ENCODE peak calls at places on chromosomes 12 and 14, in six cellular contexts. One of them, this sample, is unnamed.

GRCh38 chr14:24971255-24971654 is 78.7 kb downstream of the STXBP6 start:
- DNase-seq in omental fat pad: no peak
- DNase-seq in activated B cell treated with CpG ODN at 0.5 μM for 24 hours: no peak
- DNase-seq in Calu3: no peak
- DNase-seq in uterus: no peak
- DNase-seq in GM12865: no peak
- DNase-seq in this sample: no peak

GRCh38 chr12:56029666-56030293 is 8.9 kb downstream of the IKZF4 start:
- DNase-seq in omental fat pad: no peak
- DNase-seq in activated B cell treated with CpG ODN at 0.5 μM for 24 hours: no peak
- DNase-seq in Calu3: peak
- DNase-seq in uterus: peak
- DNase-seq in GM12865: peak
- DNase-seq in this sample: no peak

GRCh38 chr14:61940669-61941420 is 178.6 kb downstream of the SNAPC1 start:
- DNase-seq in omental fat pad: no peak
- DNase-seq in activated B cell treated with CpG ODN at 0.5 μM for 24 hours: no peak
- DNase-seq in Calu3: no peak
- DNase-seq in uterus: no peak
- DNase-seq in GM12865: no peak
- DNase-seq in this sample: no peak

GRCh38 chr12:62530596-62530995 is 64.0 kb downstream of the MON2 start:
- DNase-seq in omental fat pad: no peak
- DNase-seq in activated B cell treated with CpG ODN at 0.5 μM for 24 hours: no peak
- DNase-seq in Calu3: no peak
- DNase-seq in uterus: no peak
- DNase-seq in GM12865: no peak
- DNase-seq in this sample: no peak

GRCh38 chr12:114355389-114356088 is 50.4 kb downstream of the TBX5 start:
- DNase-seq in omental fat pad: no peak
- DNase-seq in activated B cell treated with CpG ODN at 0.5 μM for 24 hours: no peak
- DNase-seq in Calu3: no peak
- DNase-seq in uterus: no peak
- DNase-seq in GM12865: peak
- DNase-seq in this sample: no peak

GRCh38 chr12:62908667-62909066 is 26.3 kb downstream of the PPM1H start:
- DNase-seq in omental fat pad: no peak
- DNase-seq in activated B cell treated with CpG ODN at 0.5 μM for 24 hours: no peak
- DNase-seq in Calu3: no peak
- DNase-seq in uterus: no peak
- DNase-seq in GM12865: no peak
- DNase-seq in this sample: no peak

GRCh38 chr12:114976959-114977358 is 293.0 kb upstream of the TBX3 start:
- DNase-seq in omental fat pad: no peak
- DNase-seq in activated B cell treated with CpG ODN at 0.5 μM for 24 hours: no peak
- DNase-seq in Calu3: no peak
- DNase-seq in uterus: no peak
- DNase-seq in GM12865: no peak
- DNase-seq in this sample: no peak

GRCh38 chr12:109214131-109214530 is 95.0 kb downstream of the FOXN4 start:
- DNase-seq in omental fat pad: no peak
- DNase-seq in activated B cell treated with CpG ODN at 0.5 μM for 24 hours: no peak
- DNase-seq in Calu3: no peak
- DNase-seq in uterus: no peak
- DNase-seq in GM12865: no peak
- DNase-seq in this sample: no peak

GRCh38 chr12:113826805-113827204 is 139.3 kb downstream of the RBM19 start:
- DNase-seq in omental fat pad: no peak
- DNase-seq in activated B cell treated with CpG ODN at 0.5 μM for 24 hours: no peak
- DNase-seq in Calu3: no peak
- DNase-seq in uterus: no peak
- DNase-seq in GM12865: no peak
- DNase-seq in this sample: no peak

GRCh38 chr14:21734457-21735074 is 60.9 kb upstream of the OR4E1 start:
- DNase-seq in omental fat pad: no peak
- DNase-seq in activated B cell treated with CpG ODN at 0.5 μM for 24 hours: no peak
- DNase-seq in Calu3: peak
- DNase-seq in uterus: no peak
- DNase-seq in GM12865: peak
- DNase-seq in this sample: no peak

GRCh38 chr12:65123435-65124063 is 2.4 kb upstream of the WIF1 start:
- DNase-seq in omental fat pad: no peak
- DNase-seq in activated B cell treated with CpG ODN at 0.5 μM for 24 hours: no peak
- DNase-seq in Calu3: peak
- DNase-seq in uterus: no peak
- DNase-seq in GM12865: peak
- DNase-seq in this sample: no peak

GRCh38 chr12:26629864-26630263 is 203.1 kb downstream of the ITPR2 start:
- DNase-seq in omental fat pad: no peak
- DNase-seq in activated B cell treated with CpG ODN at 0.5 μM for 24 hours: no peak
- DNase-seq in Calu3: no peak
- DNase-seq in uterus: no peak
- DNase-seq in GM12865: no peak
- DNase-seq in this sample: no peak
- TF ChIP-seq CTCF in omental fat pad: no peak
- TF ChIP-seq CTCF in activated B cell treated with CpG ODN at 0.5 μM for 24 hours: no peak
- TF ChIP-seq CTCF in Calu3: peak
- TF ChIP-seq CTCF in uterus: peak
- TF ChIP-seq CTCF in GM12865: no peak
- TF ChIP-seq CTCF in this sample: peak

GRCh38 chr14:92924247-92924646 is 1.3 kb downstream of the CHGA start:
- DNase-seq in omental fat pad: no peak
- DNase-seq in activated B cell treated with CpG ODN at 0.5 μM for 24 hours: no peak
- DNase-seq in Calu3: no peak
- DNase-seq in uterus: no peak
- DNase-seq in GM12865: peak
- DNase-seq in this sample: no peak
- TF ChIP-seq CTCF in omental fat pad: no peak
- TF ChIP-seq CTCF in activated B cell treated with CpG ODN at 0.5 μM for 24 hours: no peak
- TF ChIP-seq CTCF in Calu3: no peak
- TF ChIP-seq CTCF in uterus: no peak
- TF ChIP-seq CTCF in GM12865: no peak
- TF ChIP-seq CTCF in this sample: no peak

DNA sequence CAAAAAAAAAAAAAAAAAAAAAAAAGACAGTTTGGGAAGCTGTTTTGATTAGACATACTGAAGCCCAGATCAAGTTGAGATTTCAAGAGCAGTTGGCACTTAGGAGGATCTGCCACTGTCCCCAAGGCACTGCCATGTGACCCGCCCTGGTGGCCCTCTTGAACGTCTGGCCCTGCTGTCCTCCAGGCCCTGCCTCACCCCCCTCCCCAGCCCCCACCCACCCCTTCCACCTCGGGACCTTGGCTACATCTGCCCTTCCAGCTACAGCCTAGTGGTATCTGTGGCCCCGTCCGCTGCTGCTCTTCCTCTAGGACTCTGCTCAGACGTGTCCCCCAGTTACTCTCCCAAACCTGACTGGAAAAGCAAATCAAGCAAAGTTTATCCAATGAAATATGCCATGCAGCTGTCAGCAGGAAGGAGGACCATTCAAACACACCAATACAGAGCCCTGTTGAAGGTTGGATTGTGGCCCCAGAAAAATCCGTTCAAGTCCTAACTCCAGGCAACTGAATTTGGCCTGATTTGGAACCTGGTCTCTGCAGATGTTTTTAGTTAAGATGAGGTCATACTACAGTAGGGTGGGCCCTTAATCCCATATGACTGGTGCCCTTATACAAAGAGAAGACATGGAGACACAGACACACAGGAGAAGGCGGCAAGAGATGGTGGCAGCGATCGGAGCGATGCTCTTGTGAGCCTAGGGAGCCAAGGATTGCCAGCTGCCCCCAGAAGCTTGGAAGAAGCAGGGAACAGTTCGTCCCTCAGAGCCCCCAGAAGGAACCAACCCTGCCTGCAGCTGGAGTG is 17.7 kb downstream of the SLC25A29 start:
- DNase-seq in omental fat pad: no peak
- DNase-seq in activated B cell treated with CpG ODN at 0.5 μM for 24 hours: no peak
- DNase-seq in Calu3: no peak
- DNase-seq in uterus: no peak
- DNase-seq in GM12865: no peak
- DNase-seq in this sample: no peak
- TF ChIP-seq CTCF in omental fat pad: no peak
- TF ChIP-seq CTCF in activated B cell treated with CpG ODN at 0.5 μM for 24 hours: no peak
- TF ChIP-seq CTCF in Calu3: no peak
- TF ChIP-seq CTCF in uterus: no peak
- TF ChIP-seq CTCF in GM12865: no peak
- TF ChIP-seq CTCF in this sample: no peak

GRCh38 chr12:54954228-54954627 is 30.3 kb downstream of the TESPA1 start:
- DNase-seq in omental fat pad: no peak
- DNase-seq in activated B cell treated with CpG ODN at 0.5 μM for 24 hours: no peak
- DNase-seq in Calu3: no peak
- DNase-seq in uterus: no peak
- DNase-seq in GM12865: no peak
- DNase-seq in this sample: no peak
- TF ChIP-seq CTCF in omental fat pad: no peak
- TF ChIP-seq CTCF in activated B cell treated with CpG ODN at 0.5 μM for 24 hours: no peak
- TF ChIP-seq CTCF in Calu3: no peak
- TF ChIP-seq CTCF in uterus: no peak
- TF ChIP-seq CTCF in GM12865: no peak
- TF ChIP-seq CTCF in this sample: no peak

GRCh38 chr12:58532855-58533608 is 387.3 kb downstream of the LRIG3 start:
- DNase-seq in omental fat pad: no peak
- DNase-seq in activated B cell treated with CpG ODN at 0.5 μM for 24 hours: no peak
- DNase-seq in Calu3: no peak
- DNase-seq in uterus: no peak
- DNase-seq in GM12865: no peak
- DNase-seq in this sample: no peak

GRCh38 chr12:58529897-58530296 is 390.4 kb downstream of the LRIG3 start:
- DNase-seq in omental fat pad: no peak
- DNase-seq in activated B cell treated with CpG ODN at 0.5 μM for 24 hours: no peak
- DNase-seq in Calu3: no peak
- DNase-seq in uterus: no peak
- DNase-seq in GM12865: no peak
- DNase-seq in this sample: no peak

GRCh38 chr12:58528266-58528665 is 392.0 kb downstream of the LRIG3 start:
- DNase-seq in omental fat pad: no peak
- DNase-seq in activated B cell treated with CpG ODN at 0.5 μM for 24 hours: no peak
- DNase-seq in Calu3: no peak
- DNase-seq in uterus: no peak
- DNase-seq in GM12865: no peak
- DNase-seq in this sample: no peak

GRCh38 chr12:58530421-58531067 is 389.8 kb downstream of the LRIG3 start:
- DNase-seq in omental fat pad: no peak
- DNase-seq in activated B cell treated with CpG ODN at 0.5 μM for 24 hours: no peak
- DNase-seq in Calu3: no peak
- DNase-seq in uterus: no peak
- DNase-seq in GM12865: no peak
- DNase-seq in this sample: no peak

GRCh38 chr12:58529114-58529665 is 391.1 kb downstream of the LRIG3 start:
- DNase-seq in omental fat pad: no peak
- DNase-seq in activated B cell treated with CpG ODN at 0.5 μM for 24 hours: no peak
- DNase-seq in Calu3: no peak
- DNase-seq in uterus: no peak
- DNase-seq in GM12865: no peak
- DNase-seq in this sample: no peak
- TF ChIP-seq CTCF in omental fat pad: no peak
- TF ChIP-seq CTCF in activated B cell treated with CpG ODN at 0.5 μM for 24 hours: no peak
- TF ChIP-seq CTCF in Calu3: no peak
- TF ChIP-seq CTCF in uterus: no peak
- TF ChIP-seq CTCF in GM12865: no peak
- TF ChIP-seq CTCF in this sample: no peak

GRCh38 chr12:107374136-107374535 is 280.8 kb upstream of the CRY1 start:
- DNase-seq in omental fat pad: no peak
- DNase-seq in activated B cell treated with CpG ODN at 0.5 μM for 24 hours: no peak
- DNase-seq in Calu3: no peak
- DNase-seq in uterus: no peak
- DNase-seq in GM12865: no peak
- DNase-seq in this sample: no peak

GRCh38 chr12:107379852-107380567 is 286.7 kb upstream of the CRY1 start:
- DNase-seq in omental fat pad: no peak
- DNase-seq in activated B cell treated with CpG ODN at 0.5 μM for 24 hours: no peak
- DNase-seq in Calu3: peak
- DNase-seq in uterus: no peak
- DNase-seq in GM12865: no peak
- DNase-seq in this sample: no peak

GRCh38 chr12:107373238-107373809 is 280.0 kb upstream of the CRY1 start:
- DNase-seq in omental fat pad: no peak
- DNase-seq in activated B cell treated with CpG ODN at 0.5 μM for 24 hours: no peak
- DNase-seq in Calu3: no peak
- DNase-seq in uterus: no peak
- DNase-seq in GM12865: no peak
- DNase-seq in this sample: no peak

GRCh38 chr12:107375231-107375630 is 281.9 kb upstream of the CRY1 start:
- DNase-seq in omental fat pad: no peak
- DNase-seq in activated B cell treated with CpG ODN at 0.5 μM for 24 hours: no peak
- DNase-seq in Calu3: no peak
- DNase-seq in uterus: no peak
- DNase-seq in GM12865: no peak
- DNase-seq in this sample: no peak

GRCh38 chr12:107377596-107378385 is 284.4 kb upstream of the CRY1 start:
- DNase-seq in omental fat pad: no peak
- DNase-seq in activated B cell treated with CpG ODN at 0.5 μM for 24 hours: no peak
- DNase-seq in Calu3: no peak
- DNase-seq in uterus: no peak
- DNase-seq in GM12865: no peak
- DNase-seq in this sample: no peak
- TF ChIP-seq CTCF in omental fat pad: no peak
- TF ChIP-seq CTCF in activated B cell treated with CpG ODN at 0.5 μM for 24 hours: no peak
- TF ChIP-seq CTCF in Calu3: no peak
- TF ChIP-seq CTCF in uterus: no peak
- TF ChIP-seq CTCF in GM12865: no peak
- TF ChIP-seq CTCF in this sample: no peak

GRCh38 chr14:69760810-69761209 is 6.1 kb upstream of the SRSF5 start:
- DNase-seq in omental fat pad: no peak
- DNase-seq in activated B cell treated with CpG ODN at 0.5 μM for 24 hours: no peak
- DNase-seq in Calu3: no peak
- DNase-seq in uterus: no peak
- DNase-seq in GM12865: no peak
- DNase-seq in this sample: no peak
- TF ChIP-seq CTCF in omental fat pad: no peak
- TF ChIP-seq CTCF in activated B cell treated with CpG ODN at 0.5 μM for 24 hours: no peak
- TF ChIP-seq CTCF in Calu3: no peak
- TF ChIP-seq CTCF in uterus: no peak
- TF ChIP-seq CTCF in GM12865: no peak
- TF ChIP-seq CTCF in this sample: no peak

DNA sequence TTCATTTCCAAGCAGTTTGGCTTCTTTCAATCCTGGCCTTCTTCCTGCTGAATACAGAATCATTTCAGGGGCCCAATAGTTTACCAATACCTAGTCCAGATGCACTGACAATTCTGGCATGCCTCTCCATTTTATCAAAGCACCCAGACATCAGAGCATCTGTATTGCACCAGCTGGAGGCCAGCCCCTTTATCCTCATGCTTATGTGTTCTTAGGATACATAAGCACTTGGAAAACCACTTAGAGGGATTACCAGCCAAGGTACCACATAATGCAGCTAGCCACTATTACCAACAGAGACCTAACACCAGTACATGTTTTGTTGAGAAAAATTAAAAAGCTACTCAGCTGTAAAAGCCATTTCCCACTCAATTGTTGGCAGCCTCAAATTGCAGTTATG is 263.9 kb downstream of the DIO2 start:
- DNase-seq in omental fat pad: no peak
- DNase-seq in activated B cell treated with CpG ODN at 0.5 μM for 24 hours: no peak
- DNase-seq in Calu3: no peak
- DNase-seq in uterus: no peak
- DNase-seq in GM12865: no peak
- DNase-seq in this sample: no peak
- TF ChIP-seq CTCF in omental fat pad: no peak
- TF ChIP-seq CTCF in activated B cell treated with CpG ODN at 0.5 μM for 24 hours: no peak
- TF ChIP-seq CTCF in Calu3: no peak
- TF ChIP-seq CTCF in uterus: no peak
- TF ChIP-seq CTCF in GM12865: no peak
- TF ChIP-seq CTCF in this sample: no peak

This sample was measured in osteocyte.